ENCODE peak calls at places on chromosomes 7 and 10, in eight cellular contexts. One of them, this sample, is unnamed. For H3K4me1 and H3K9me3, the result is how much of the 10 kb centered on the place peaks cover.

GRCh38 chr10:42551582-42552187 is 86.7 kb downstream of the ZNF33B start:
- DNase-seq in astrocyte: no peak
- DNase-seq in SJCRH30: peak
- DNase-seq in IMR-90: no peak
- DNase-seq in CD8-positive, alpha-beta memory T cell: no peak
- DNase-seq in neuronal stem cell: peak
- DNase-seq in CD4-positive, CD25-positive, alpha-beta regulatory T cell: no peak
- DNase-seq in stomach: no peak
- DNase-seq in this sample: no peak

GRCh38 chr7:2999078-2999500 is 44.6 kb downstream of the CARD11 start:
- DNase-seq in astrocyte: no peak
- DNase-seq in SJCRH30: no peak
- DNase-seq in IMR-90: no peak
- DNase-seq in CD8-positive, alpha-beta memory T cell: no peak
- DNase-seq in neuronal stem cell: no peak
- DNase-seq in CD4-positive, CD25-positive, alpha-beta regulatory T cell: no peak
- DNase-seq in stomach: no peak
- DNase-seq in this sample: no peak

GRCh38 chr10:132132391-132132841 is 54.3 kb upstream of the DPYSL4 start:
- DNase-seq in astrocyte: no peak
- DNase-seq in SJCRH30: peak
- DNase-seq in IMR-90: no peak
- DNase-seq in CD8-positive, alpha-beta memory T cell: no peak
- DNase-seq in neuronal stem cell: no peak
- DNase-seq in CD4-positive, CD25-positive, alpha-beta regulatory T cell: no peak
- DNase-seq in stomach: no peak
- DNase-seq in this sample: no peak

GRCh38 chr7:122886357-122887081 is at the start of gene CADPS2:
- DNase-seq in astrocyte: peak
- DNase-seq in SJCRH30: no peak
- DNase-seq in IMR-90: peak
- DNase-seq in CD8-positive, alpha-beta memory T cell: no peak
- DNase-seq in neuronal stem cell: peak
- DNase-seq in CD4-positive, CD25-positive, alpha-beta regulatory T cell: no peak
- DNase-seq in stomach: peak
- DNase-seq in this sample: no peak

GRCh38 chr10:124993728-124994451 is 52.0 kb downstream of the ZRANB1 start:
- DNase-seq in astrocyte: no peak
- DNase-seq in SJCRH30: no peak
- DNase-seq in IMR-90: no peak
- DNase-seq in CD8-positive, alpha-beta memory T cell: no peak
- DNase-seq in neuronal stem cell: no peak
- DNase-seq in CD4-positive, CD25-positive, alpha-beta regulatory T cell: no peak
- DNase-seq in stomach: no peak
- DNase-seq in this sample: no peak

GRCh38 chr10:25831138-25831537 is 102.9 kb upstream of the MYO3A start:
- DNase-seq in astrocyte: no peak
- DNase-seq in SJCRH30: no peak
- DNase-seq in IMR-90: no peak
- DNase-seq in CD8-positive, alpha-beta memory T cell: no peak
- DNase-seq in neuronal stem cell: no peak
- DNase-seq in CD4-positive, CD25-positive, alpha-beta regulatory T cell: no peak
- DNase-seq in stomach: no peak
- DNase-seq in this sample: no peak

GRCh38 chr10:28554952-28555351 is 22.0 kb downstream of the WAC start:
- DNase-seq in astrocyte: no peak
- DNase-seq in SJCRH30: no peak
- DNase-seq in IMR-90: no peak
- DNase-seq in CD8-positive, alpha-beta memory T cell: no peak
- DNase-seq in neuronal stem cell: no peak
- DNase-seq in CD4-positive, CD25-positive, alpha-beta regulatory T cell: no peak
- DNase-seq in stomach: no peak
- DNase-seq in this sample: no peak

GRCh38 chr10:111560042-111560441 is 483.2 kb downstream of the ADRA2A start:
- DNase-seq in astrocyte: no peak
- DNase-seq in SJCRH30: no peak
- DNase-seq in IMR-90: no peak
- DNase-seq in CD8-positive, alpha-beta memory T cell: no peak
- DNase-seq in neuronal stem cell: no peak
- DNase-seq in CD4-positive, CD25-positive, alpha-beta regulatory T cell: no peak
- DNase-seq in stomach: no peak
- DNase-seq in this sample: no peak

GRCh38 chr10:113108180-113108835 is 158.3 kb downstream of the TCF7L2 start:
- DNase-seq in astrocyte: no peak
- DNase-seq in SJCRH30: peak
- DNase-seq in IMR-90: no peak
- DNase-seq in CD8-positive, alpha-beta memory T cell: peak
- DNase-seq in neuronal stem cell: peak
- DNase-seq in CD4-positive, CD25-positive, alpha-beta regulatory T cell: no peak
- DNase-seq in stomach: no peak
- DNase-seq in this sample: peak

GRCh38 chr10:21173433-21173963 is 276.4 kb upstream of the NEBL start:
- DNase-seq in astrocyte: no peak
- DNase-seq in SJCRH30: no peak
- DNase-seq in IMR-90: no peak
- DNase-seq in CD8-positive, alpha-beta memory T cell: no peak
- DNase-seq in neuronal stem cell: peak
- DNase-seq in CD4-positive, CD25-positive, alpha-beta regulatory T cell: no peak
- DNase-seq in stomach: no peak
- DNase-seq in this sample: no peak

GRCh38 chr7:28685291-28685659 is 272.9 kb downstream of the TRIL start:
- DNase-seq in astrocyte: no peak
- DNase-seq in SJCRH30: peak
- DNase-seq in IMR-90: no peak
- DNase-seq in CD8-positive, alpha-beta memory T cell: no peak
- DNase-seq in neuronal stem cell: no peak
- DNase-seq in CD4-positive, CD25-positive, alpha-beta regulatory T cell: no peak
- DNase-seq in stomach: no peak
- DNase-seq in this sample: no peak

GRCh38 chr7:19139706-19140327 is 5.4 kb downstream of the FERD3L start:
- DNase-seq in astrocyte: no peak
- DNase-seq in SJCRH30: no peak
- DNase-seq in IMR-90: no peak
- DNase-seq in CD8-positive, alpha-beta memory T cell: no peak
- DNase-seq in neuronal stem cell: no peak
- DNase-seq in CD4-positive, CD25-positive, alpha-beta regulatory T cell: no peak
- DNase-seq in stomach: no peak
- DNase-seq in this sample: no peak

GRCh38 chr7:19144661-19145428 is at the start of gene FERD3L:
- DNase-seq in astrocyte: no peak
- DNase-seq in SJCRH30: no peak
- DNase-seq in IMR-90: no peak
- DNase-seq in CD8-positive, alpha-beta memory T cell: no peak
- DNase-seq in neuronal stem cell: no peak
- DNase-seq in CD4-positive, CD25-positive, alpha-beta regulatory T cell: no peak
- DNase-seq in stomach: no peak
- DNase-seq in this sample: no peak

GRCh38 chr7:19145429-19146201 is 394 bp upstream of the FERD3L start:
- DNase-seq in astrocyte: no peak
- DNase-seq in SJCRH30: no peak
- DNase-seq in IMR-90: no peak
- DNase-seq in CD8-positive, alpha-beta memory T cell: no peak
- DNase-seq in neuronal stem cell: no peak
- DNase-seq in CD4-positive, CD25-positive, alpha-beta regulatory T cell: no peak
- DNase-seq in stomach: no peak
- DNase-seq in this sample: no peak

GRCh38 chr7:19146699-19147098 is 1.5 kb upstream of the FERD3L start:
- DNase-seq in astrocyte: peak
- DNase-seq in SJCRH30: no peak
- DNase-seq in IMR-90: peak
- DNase-seq in CD8-positive, alpha-beta memory T cell: no peak
- DNase-seq in neuronal stem cell: peak
- DNase-seq in CD4-positive, CD25-positive, alpha-beta regulatory T cell: no peak
- DNase-seq in stomach: no peak
- DNase-seq in this sample: no peak

DNA sequence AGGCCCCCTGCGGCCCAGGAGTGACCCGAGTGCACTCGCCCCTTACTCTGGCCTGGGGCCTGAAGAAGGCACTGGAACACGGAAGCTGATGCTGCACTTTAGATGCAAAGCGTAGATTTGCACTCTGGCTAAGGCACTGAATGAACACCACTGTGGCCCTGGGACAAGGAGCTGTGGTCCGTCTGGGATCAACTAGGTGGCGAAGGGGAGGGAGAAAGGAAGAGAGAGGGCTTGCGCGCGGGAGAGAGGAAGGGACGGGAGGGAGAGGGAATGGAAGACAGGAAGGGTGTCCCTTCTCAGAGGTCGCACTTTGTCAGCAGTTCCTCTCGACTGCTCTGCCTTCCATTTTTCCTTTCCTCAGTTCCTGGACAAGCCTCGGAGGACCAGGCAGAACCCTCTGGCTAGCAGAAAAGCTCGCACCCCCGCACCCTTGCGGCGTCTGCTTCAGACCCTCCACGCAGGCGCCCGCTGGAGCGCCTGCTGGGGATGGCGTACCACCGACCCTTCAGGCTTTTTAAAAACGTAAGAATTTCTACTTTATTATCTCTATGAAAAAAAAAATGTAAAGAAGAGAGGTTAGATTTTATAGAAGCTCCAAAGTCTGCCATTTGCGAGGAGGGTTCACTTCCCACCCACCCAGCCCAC is 1.2 kb downstream of the FERD3L start:
- DNase-seq in astrocyte: no peak
- DNase-seq in SJCRH30: no peak
- DNase-seq in IMR-90: no peak
- DNase-seq in CD8-positive, alpha-beta memory T cell: no peak
- DNase-seq in neuronal stem cell: no peak
- DNase-seq in CD4-positive, CD25-positive, alpha-beta regulatory T cell: no peak
- DNase-seq in stomach: no peak
- DNase-seq in this sample: no peak
- H3K4me3 ChIP-seq in astrocyte: peak
- H3K4me3 ChIP-seq in SJCRH30: no peak
- H3K4me3 ChIP-seq in IMR-90: no peak
- H3K4me3 ChIP-seq in CD8-positive, alpha-beta memory T cell: no peak
- H3K4me3 ChIP-seq in neuronal stem cell: no peak
- H3K4me3 ChIP-seq in CD4-positive, CD25-positive, alpha-beta regulatory T cell: no peak
- H3K4me3 ChIP-seq in stomach: no peak
- H3K4me3 ChIP-seq in this sample: no peak

DNA sequence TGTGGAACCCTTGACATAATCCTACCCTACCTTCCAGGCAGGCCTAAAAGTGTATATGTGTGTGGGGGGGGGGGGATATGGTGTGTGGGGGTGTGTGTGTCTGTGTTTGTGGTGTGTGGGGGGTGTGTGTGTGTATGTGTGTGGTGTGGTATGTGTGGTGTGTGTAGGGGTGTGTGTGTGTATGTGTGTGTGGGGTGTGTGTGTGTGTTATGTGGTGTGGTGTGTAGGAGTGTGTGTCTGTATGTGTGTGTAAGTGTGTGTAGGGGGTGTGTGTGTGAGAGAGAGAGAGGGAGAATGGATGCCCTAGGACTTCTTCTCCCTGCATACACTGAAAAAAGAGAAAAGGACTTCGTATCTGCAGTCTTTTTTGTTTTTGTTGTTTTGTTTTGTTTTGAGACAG is 12.3 kb upstream of the IMPDH1 start:
- DNase-seq in astrocyte: no peak
- DNase-seq in SJCRH30: no peak
- DNase-seq in IMR-90: no peak
- DNase-seq in CD8-positive, alpha-beta memory T cell: no peak
- DNase-seq in neuronal stem cell: no peak
- DNase-seq in CD4-positive, CD25-positive, alpha-beta regulatory T cell: no peak
- DNase-seq in stomach: no peak
- DNase-seq in this sample: no peak
- H3K4me1 ChIP-seq in astrocyte: under half
- H3K4me1 ChIP-seq in SJCRH30: under half
- H3K4me1 ChIP-seq in IMR-90: under half
- H3K4me1 ChIP-seq in CD8-positive, alpha-beta memory T cell: under half
- H3K4me1 ChIP-seq in neuronal stem cell: under half
- H3K4me1 ChIP-seq in CD4-positive, CD25-positive, alpha-beta regulatory T cell: under half
- H3K4me1 ChIP-seq in stomach: under half
- H3K4me1 ChIP-seq in this sample: under half

GRCh38 chr10:58535311-58535710 is 22.6 kb downstream of the BICC1 start:
- DNase-seq in astrocyte: no peak
- DNase-seq in SJCRH30: no peak
- DNase-seq in IMR-90: no peak
- DNase-seq in CD8-positive, alpha-beta memory T cell: no peak
- DNase-seq in neuronal stem cell: no peak
- DNase-seq in CD4-positive, CD25-positive, alpha-beta regulatory T cell: no peak
- DNase-seq in stomach: no peak
- DNase-seq in this sample: no peak
- H3K9me3 ChIP-seq in astrocyte: under half
- H3K9me3 ChIP-seq in SJCRH30: under half
- H3K9me3 ChIP-seq in IMR-90: under half
- H3K9me3 ChIP-seq in CD8-positive, alpha-beta memory T cell: under half
- H3K9me3 ChIP-seq in neuronal stem cell: under half
- H3K9me3 ChIP-seq in CD4-positive, CD25-positive, alpha-beta regulatory T cell: under half
- H3K9me3 ChIP-seq in stomach: under half
- H3K9me3 ChIP-seq in this sample: under half

GRCh38 chr10:115981056-115981455 is 291.9 kb downstream of the GFRA1 start:
- DNase-seq in astrocyte: no peak
- DNase-seq in SJCRH30: no peak
- DNase-seq in IMR-90: no peak
- DNase-seq in CD8-positive, alpha-beta memory T cell: no peak
- DNase-seq in neuronal stem cell: no peak
- DNase-seq in CD4-positive, CD25-positive, alpha-beta regulatory T cell: no peak
- DNase-seq in stomach: no peak
- DNase-seq in this sample: no peak
- H3K4me3 ChIP-seq in astrocyte: no peak
- H3K4me3 ChIP-seq in SJCRH30: no peak
- H3K4me3 ChIP-seq in IMR-90: no peak
- H3K4me3 ChIP-seq in CD8-positive, alpha-beta memory T cell: no peak
- H3K4me3 ChIP-seq in neuronal stem cell: no peak
- H3K4me3 ChIP-seq in CD4-positive, CD25-positive, alpha-beta regulatory T cell: no peak
- H3K4me3 ChIP-seq in stomach: no peak
- H3K4me3 ChIP-seq in this sample: no peak

GRCh38 chr10:72740526-72740925 is 48.6 kb downstream of the MCU start:
- DNase-seq in astrocyte: peak
- DNase-seq in SJCRH30: peak
- DNase-seq in IMR-90: peak
- DNase-seq in CD8-positive, alpha-beta memory T cell: no peak
- DNase-seq in neuronal stem cell: no peak
- DNase-seq in CD4-positive, CD25-positive, alpha-beta regulatory T cell: no peak
- DNase-seq in stomach: peak
- DNase-seq in this sample: no peak
- H3K4me1 ChIP-seq in astrocyte: under half
- H3K4me1 ChIP-seq in SJCRH30: under half
- H3K4me1 ChIP-seq in IMR-90: under half
- H3K4me1 ChIP-seq in CD8-positive, alpha-beta memory T cell: under half
- H3K4me1 ChIP-seq in neuronal stem cell: under half
- H3K4me1 ChIP-seq in CD4-positive, CD25-positive, alpha-beta regulatory T cell: under half
- H3K4me1 ChIP-seq in stomach: under half
- H3K4me1 ChIP-seq in this sample: under half